ENCODE peak calls at places on chromosomes 1 and 21, in five cellular contexts. N, Z, W, R and J are unnamed samples.
A peak's percentile ranks its signal among the peaks of the same experiment; 100 is the strongest.

GRCh38 chr21:35201799-35202198 is 152.7 kb upstream of the RUNX1 start:
- DNase-seq in Z (no peak), R (no peak), N (no peak), W (no peak), J (no peak)

GRCh38 chr1:205492201-205492667 is 12.2 kb upstream of the CDK18 start:
- DNase-seq in R (no peak), Z (no peak), W (no peak), N (no peak), J (no peak)

GRCh38 chr21:45209685-45210284 is 77.9 kb downstream of the POFUT2 start:
- DNase-seq in N (no peak), Z (no peak), R (no peak), W (no peak), J (no peak)

GRCh38 chr1:36835017-36835695 is 199.2 kb downstream of the GRIK3 start:
- DNase-seq in R (no peak), W (no peak), N (no peak), Z (no peak), J (no peak)

GRCh38 chr1:31348449-31348848 is 24.4 kb downstream of the FABP3 start:
- DNase-seq in R (no peak), N (no peak), W (no peak), Z (no peak), J (no peak)

GRCh38 chr21:28239345-28239744 is 753.3 kb downstream of the LTN1 start:
- DNase-seq in Z (no peak), N (no peak), R (no peak), W (no peak), J (no peak)

GRCh38 chr21:19256934-19257660 is 853.5 kb upstream of the TMPRSS15 start:
- DNase-seq in R (peak; percentile 38), W (no peak), N (no peak), Z (no peak), J (no peak)

GRCh38 chr1:244970236-244970652 is 105.9 kb upstream of the HNRNPU start:
- DNase-seq in Z (no peak), R (peak; percentile 86), W (peak; percentile 83), N (peak; percentile 74), J (no peak)

GRCh38 chr1:20185834-20186782 is at the start of the genes PLA2G2C and UBXN10:
- DNase-seq in N (peak; percentile 54), W (no peak), R (peak; percentile 85), Z (peak; percentile 58), J (peak; percentile 84)

GRCh38 chr1:237041795-237042466 is at the start of gene RYR2:
- DNase-seq in N (no peak), W (no peak), R (peak; percentile 91), Z (peak; percentile 21), J (no peak)

GRCh38 chr1:30250338-30251022 is 472.9 kb downstream of the MATN1 start:
- DNase-seq in N (no peak), W (no peak), Z (no peak), R (no peak), J (no peak)

GRCh38 chr1:21585037-21585436 is 75.8 kb downstream of the ALPL start:
- DNase-seq in Z (no peak), R (no peak), N (no peak), W (peak; percentile 15), J (no peak)

GRCh38 chr1:92790081-92790480 is 5.2 kb upstream of the EVI5 start:
- DNase-seq in W (no peak), R (no peak), N (peak; percentile 59), Z (no peak), J (no peak)

GRCh38 chr1:17207046-17207445 is 2.1 kb downstream of the PADI1 start:
- DNase-seq in R (no peak), N (peak; percentile 75), Z (no peak), W (no peak), J (peak; percentile 59)

GRCh38 chr1:222182641-222183040 is 365.3 kb downstream of the HHIPL2 start:
- DNase-seq in R (no peak), Z (no peak), W (no peak), N (no peak), J (no peak)

GRCh38 chr1:161486806-161487482 is 18.3 kb upstream of the FCGR2A start:
- DNase-seq in W (peak; percentile 58), Z (peak; percentile 38), R (peak; percentile 92), N (no peak), J (peak; percentile 19)

GRCh38 chr1:39757501-39757900 is 13.6 kb downstream of the OXCT2 start:
- DNase-seq in Z (no peak), R (no peak), W (no peak), N (no peak), J (no peak)

GRCh38 chr1:166511754-166512153 is 327.5 kb upstream of the POGK start:
- DNase-seq in R (no peak), W (no peak), Z (no peak), N (peak; percentile 30), J (no peak)

DNA sequence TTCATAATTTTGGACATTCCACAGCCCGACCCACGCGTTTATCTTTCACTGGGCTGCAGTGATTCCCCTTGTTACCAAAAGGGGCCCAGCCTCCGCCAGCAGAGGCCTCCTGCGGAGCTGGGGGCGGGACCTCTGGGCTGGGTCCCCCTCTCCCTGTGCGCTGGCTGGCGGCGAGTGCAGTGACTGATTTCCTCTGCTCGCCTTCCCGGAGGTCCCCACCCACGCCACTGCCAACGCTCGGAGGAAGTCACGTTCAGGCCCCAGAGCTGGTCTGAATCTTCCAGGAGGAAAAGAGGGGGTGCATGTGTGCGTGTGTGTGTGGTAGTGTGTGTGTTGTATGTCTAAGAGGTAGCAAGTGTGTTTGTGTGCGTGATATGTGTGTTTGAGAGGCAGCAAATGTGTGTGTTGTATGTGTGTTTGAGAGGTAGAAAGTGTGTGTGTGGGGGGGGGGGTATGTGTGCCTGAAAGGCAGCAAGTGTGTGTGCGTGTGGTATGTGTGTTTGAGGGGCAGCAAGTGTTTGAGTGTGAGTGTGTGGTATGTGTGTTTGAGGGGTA is 35.0 kb upstream of the JAK1 start:
- DNase-seq in R (peak; percentile 75), N (peak; percentile 80), Z (peak; percentile 52), W (peak; percentile 75), J (peak; percentile 72)
- TF ChIP-seq POLR2AphosphoS5 in R (no peak), N (peak; percentile 88), Z (no peak), W (no peak), J (peak; percentile 38)

DNA sequence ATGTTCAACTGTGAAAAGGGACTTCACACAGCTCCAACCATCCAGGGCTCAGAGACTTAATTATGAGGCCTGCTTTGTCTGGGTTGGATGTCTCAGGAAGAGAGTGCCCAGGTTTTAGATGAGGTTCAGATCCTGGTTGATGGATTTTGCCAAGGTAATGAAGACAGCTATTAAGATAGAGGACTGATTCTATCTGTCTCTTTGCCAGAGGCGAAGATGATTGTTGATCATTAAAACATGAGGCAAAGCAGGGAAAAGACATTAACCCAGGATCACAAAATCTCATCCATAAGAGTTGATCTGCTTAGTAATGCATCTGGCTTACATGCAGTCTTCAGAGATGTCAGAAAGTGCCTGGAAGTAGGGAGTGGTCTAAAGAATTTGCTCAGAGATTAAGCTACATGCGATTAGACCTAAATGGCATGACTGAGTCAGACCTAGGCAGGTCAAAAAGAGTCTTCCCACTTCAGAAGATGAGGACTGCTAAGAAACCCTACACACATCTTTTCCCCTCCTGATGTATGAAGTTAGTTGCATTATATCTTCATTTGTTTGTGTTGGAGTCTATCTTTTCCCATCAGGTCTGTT is 229.7 kb upstream of the PLD5 start:
- DNase-seq in R (no peak), W (no peak), Z (no peak), N (no peak), J (no peak)
- TF ChIP-seq POLR2AphosphoS5 in R (no peak), W (no peak), Z (no peak), N (no peak), J (no peak)

GRCh38 chr1:234726359-234726836 is 116.4 kb upstream of the IRF2BP2 start:
- DNase-seq in N (no peak), Z (no peak), R (peak; percentile 36), W (peak; percentile 57), J (no peak)

GRCh38 chr1:234722267-234722704 is 112.3 kb upstream of the IRF2BP2 start:
- DNase-seq in N (no peak), R (no peak), W (no peak), Z (no peak), J (no peak)

GRCh38 chr1:234725177-234726132 is 115.5 kb upstream of the IRF2BP2 start:
- DNase-seq in Z (no peak), N (peak; percentile 62), R (no peak), W (peak; percentile 63), J (no peak)

GRCh38 chr1:234722904-234723588 is 113.1 kb upstream of the IRF2BP2 start:
- DNase-seq in W (peak; percentile 21), N (peak; percentile 78), R (no peak), Z (no peak), J (peak; percentile 73)

GRCh38 chr1:234724517-234725176 is 114.7 kb upstream of the IRF2BP2 start:
- DNase-seq in Z (no peak), R (no peak), W (peak; percentile 99), N (peak; percentile 75), J (peak; percentile 71)
- TF ChIP-seq POLR2AphosphoS5 in Z (no peak), R (no peak), W (no peak), N (peak; percentile 54), J (peak; percentile 10)

DNA sequence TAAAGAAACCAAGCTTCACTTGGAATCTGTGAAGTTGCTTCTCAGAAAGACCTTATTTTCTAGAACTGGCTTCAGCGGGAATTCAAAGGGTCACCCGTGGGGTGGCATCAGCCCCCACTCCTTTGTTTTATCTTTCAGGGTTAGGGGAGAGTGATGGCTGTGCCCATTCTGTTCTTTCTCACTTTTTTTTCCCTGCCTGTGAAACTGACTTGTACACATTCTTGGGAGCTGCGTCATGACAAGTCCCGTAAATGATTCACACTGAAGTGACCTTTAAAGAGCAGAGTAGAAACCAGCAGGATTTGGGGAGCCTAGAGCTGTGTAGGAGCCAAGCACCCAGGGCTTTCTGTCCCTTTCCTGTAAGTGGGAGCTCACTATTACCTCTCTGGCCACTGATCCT is 43.8 kb downstream of the SLC44A3 start:
- DNase-seq in R (no peak), Z (no peak), W (peak; percentile 83), N (peak; percentile 72), J (peak; percentile 25)
- TF ChIP-seq POLR2AphosphoS5 in R (no peak), Z (no peak), W (no peak), N (peak; percentile 84), J (peak; percentile 92)

DNA sequence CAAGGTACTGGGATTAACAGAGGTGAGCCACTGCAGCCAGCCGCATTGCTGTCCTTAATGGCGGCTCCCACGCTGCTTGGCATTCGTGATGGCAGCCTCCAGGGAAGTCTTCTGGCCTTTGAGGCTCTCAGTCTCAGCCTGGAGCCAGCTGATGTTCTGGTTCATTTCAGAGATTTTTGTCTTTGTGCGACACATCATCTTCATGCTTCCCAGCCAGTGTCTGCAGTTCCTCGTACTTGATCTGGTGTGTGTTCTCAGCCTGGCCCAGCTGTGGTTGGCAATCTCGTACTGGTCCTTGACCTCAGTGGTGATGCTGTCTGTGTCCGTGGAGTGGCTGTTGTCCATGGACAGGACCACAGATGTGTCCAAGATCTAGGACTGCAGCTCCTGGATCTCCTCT is 11.7 kb downstream of the SNRPE start:
- DNase-seq in W (no peak), Z (no peak), N (no peak), R (no peak), J (no peak)
- TF ChIP-seq POLR2AphosphoS5 in W (no peak), Z (no peak), N (no peak), R (no peak), J (no peak)

GRCh38 chr1:241847796-241848668 is at the start of gene EXO1:
- DNase-seq in Z (peak; percentile 81), R (peak; percentile 97), W (peak; percentile 94), N (peak; percentile 91), J (peak; percentile 88)
- TF ChIP-seq POLR2AphosphoS5 in Z (peak; percentile 75), R (peak; percentile 86), W (peak; percentile 71), N (no peak), J (peak; percentile 32)